ENCODE peak calls at places on chromosomes 13 and 19, in four cellular contexts. J is tibial nerve, Y is esophagus muscularis mucosa, S is nephron progenitor cell. E is an unnamed sample.

GRCh38 chr13:109533350-109533749 is 253.0 kb downstream of the IRS2 start:
- DNase-seq in J (no peak), Y (no peak), S (no peak), E (no peak)

GRCh38 chr19:12034610-12035009 is 869 bp downstream of the ZNF433 start:
- DNase-seq in J (peak), Y (no peak), S (no peak), E (peak)

GRCh38 chr19:16160445-16160942 is 12.8 kb downstream of the CIB3 start:
- DNase-seq in J (no peak), Y (no peak), S (no peak), E (no peak)

GRCh38 chr13:50128406-50129048 is 113.3 kb downstream of the KCNRG start:
- DNase-seq in J (no peak), Y (peak), S (peak), E (peak)

GRCh38 chr19:35734273-35734672 is 8.0 kb downstream of the IGFLR1 start:
- DNase-seq in J (no peak), Y (no peak), S (no peak), E (no peak)

GRCh38 chr19:14366529-14366928 is 14.7 kb upstream of the ADGRE5 start:
- DNase-seq in J (peak), Y (peak), S (peak), E (peak)

GRCh38 chr13:105642511-105642958 is 892.9 kb downstream of the EFNB2 start:
- DNase-seq in J (no peak), Y (no peak), S (no peak), E (peak)

GRCh38 chr13:40235160-40235796 is 431.2 kb downstream of the FOXO1 start:
- DNase-seq in J (no peak), Y (no peak), S (no peak), E (no peak)

GRCh38 chr13:20217168-20217567 is 15.0 kb downstream of the GJB6 start:
- DNase-seq in J (no peak), Y (no peak), S (no peak), E (no peak)

GRCh38 chr19:12065100-12065538 is 588 bp downstream of the ZNF844 start:
- DNase-seq in J (peak), Y (no peak), S (peak), E (peak)

GRCh38 chr19:32415246-32415645 is 9.7 kb downstream of the DPY19L3 start:
- DNase-seq in J (no peak), Y (peak), S (no peak), E (no peak)

GRCh38 chr13:94305033-94305432 is 174.4 kb downstream of the DCT start:
- DNase-seq in J (no peak), Y (no peak), S (no peak), E (no peak)

GRCh38 chr13:113553541-113554332 is 30.8 kb upstream of the TFDP1 start:
- DNase-seq in J (no peak), Y (peak), S (no peak), E (no peak)

GRCh38 chr13:113739527-113740285 is 19.3 kb upstream of the TMEM255B start:
- DNase-seq in J (no peak), Y (no peak), S (no peak), E (no peak)

GRCh38 chr13:42038661-42039456 is 9.6 kb upstream of the DGKH start:
- DNase-seq in J (no peak), Y (no peak), S (no peak), E (no peak)

GRCh38 chr13:58254961-58255360 is 623.4 kb downstream of the PCDH17 start:
- DNase-seq in J (no peak), Y (no peak), S (no peak), E (no peak)

GRCh38 chr19:7188682-7189629 is 105.3 kb downstream of the INSR start:
- DNase-seq in J (no peak), Y (no peak), S (no peak), E (no peak)

GRCh38 chr13:110396913-110397379 is 89.9 kb downstream of the COL4A2 start:
- DNase-seq in J (peak), Y (peak), S (no peak), E (peak)

GRCh38 chr13:93080587-93080986 is 146.0 kb upstream of the GPC6 start:
- DNase-seq in J (no peak), Y (no peak), S (no peak), E (peak)

GRCh38 chr13:49693877-49694276 is 2.6 kb upstream of the EBPL start:
- DNase-seq in J (no peak), Y (no peak), S (no peak), E (no peak)

GRCh38 chr19:43467730-43468129 is 2.3 kb upstream of the LYPD3 start:
- DNase-seq in J (no peak), Y (no peak), S (no peak), E (peak)

GRCh38 chr19:57903298-57904174 is 12.9 kb downstream of the ZNF417 start:
- DNase-seq in J (no peak), Y (no peak), S (no peak), E (peak)
- TF ChIP-seq CTCF in J (peak), Y (peak), S (peak), E (peak)

DNA sequence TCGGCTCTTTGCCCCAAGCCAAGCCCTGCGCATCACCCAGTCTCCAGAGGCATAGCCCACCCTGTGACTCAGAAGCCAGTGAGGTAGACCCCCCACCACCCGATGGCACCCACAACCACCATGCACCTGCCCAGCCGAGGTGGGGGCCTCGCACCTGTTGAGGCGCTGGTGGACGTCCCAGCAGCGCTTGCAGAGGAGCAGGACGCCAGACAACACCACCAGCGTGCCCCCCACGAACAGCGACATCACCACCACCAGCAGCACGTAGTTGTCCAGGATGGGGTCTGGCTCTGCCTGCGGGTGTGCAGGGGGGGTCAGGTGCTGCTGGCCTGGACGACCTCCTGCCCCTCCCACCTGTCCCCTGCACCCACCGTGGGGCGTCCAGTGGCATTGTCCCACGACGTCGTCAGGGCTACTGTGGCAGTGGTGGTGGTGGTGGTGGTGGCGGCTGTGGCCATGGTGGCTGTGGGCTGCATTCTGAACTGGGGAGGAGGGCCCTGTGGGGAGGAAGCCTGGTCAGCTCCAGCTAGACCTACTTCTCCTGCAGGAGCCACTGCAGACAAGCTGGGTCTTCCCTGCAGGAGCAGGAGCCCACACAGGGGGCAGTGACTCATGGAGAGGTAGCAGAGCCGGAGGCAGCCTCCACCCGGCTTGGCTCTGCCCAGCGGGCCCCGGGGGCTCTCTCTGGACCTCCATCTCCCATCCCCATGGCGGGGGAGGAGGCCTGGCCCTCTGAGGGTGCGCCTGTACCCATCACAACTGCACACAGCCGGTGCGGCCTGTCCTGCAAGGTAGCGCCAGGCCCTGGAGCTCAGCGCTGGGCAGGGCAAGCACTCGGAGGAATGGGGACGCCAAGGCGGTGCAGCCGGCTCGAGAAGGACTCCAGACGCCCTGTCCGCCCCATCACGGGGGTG is 1.9 kb downstream of the CBARP start:
- DNase-seq in J (no peak), Y (no peak), S (no peak), E (peak)
- TF ChIP-seq CTCF in J (no peak), Y (no peak), S (no peak), E (no peak)

GRCh38 chr19:55640043-55640576 is 692 bp upstream of the ZNF580 start:
- DNase-seq in J (peak), Y (no peak), S (no peak), E (peak)
- TF ChIP-seq CTCF in J (peak), Y (peak), S (no peak), E (peak)

GRCh38 chr19:45553464-45553863 is 31.1 kb downstream of the OPA3 start:
- DNase-seq in J (no peak), Y (no peak), S (peak), E (no peak)
- TF ChIP-seq CTCF in J (no peak), Y (no peak), S (peak), E (no peak)

GRCh38 chr13:98482476-98483444 is 94.1 kb downstream of the STK24 start:
- DNase-seq in J (peak), Y (no peak), S (no peak), E (peak)
- TF ChIP-seq CTCF in J (no peak), Y (peak), S (no peak), E (peak)

GRCh38 chr19:19428746-19429145 is 23.3 kb downstream of the GATAD2A start:
- DNase-seq in J (no peak), Y (no peak), S (no peak), E (no peak)
- TF ChIP-seq CTCF in J (no peak), Y (no peak), S (no peak), E (no peak)

DNA sequence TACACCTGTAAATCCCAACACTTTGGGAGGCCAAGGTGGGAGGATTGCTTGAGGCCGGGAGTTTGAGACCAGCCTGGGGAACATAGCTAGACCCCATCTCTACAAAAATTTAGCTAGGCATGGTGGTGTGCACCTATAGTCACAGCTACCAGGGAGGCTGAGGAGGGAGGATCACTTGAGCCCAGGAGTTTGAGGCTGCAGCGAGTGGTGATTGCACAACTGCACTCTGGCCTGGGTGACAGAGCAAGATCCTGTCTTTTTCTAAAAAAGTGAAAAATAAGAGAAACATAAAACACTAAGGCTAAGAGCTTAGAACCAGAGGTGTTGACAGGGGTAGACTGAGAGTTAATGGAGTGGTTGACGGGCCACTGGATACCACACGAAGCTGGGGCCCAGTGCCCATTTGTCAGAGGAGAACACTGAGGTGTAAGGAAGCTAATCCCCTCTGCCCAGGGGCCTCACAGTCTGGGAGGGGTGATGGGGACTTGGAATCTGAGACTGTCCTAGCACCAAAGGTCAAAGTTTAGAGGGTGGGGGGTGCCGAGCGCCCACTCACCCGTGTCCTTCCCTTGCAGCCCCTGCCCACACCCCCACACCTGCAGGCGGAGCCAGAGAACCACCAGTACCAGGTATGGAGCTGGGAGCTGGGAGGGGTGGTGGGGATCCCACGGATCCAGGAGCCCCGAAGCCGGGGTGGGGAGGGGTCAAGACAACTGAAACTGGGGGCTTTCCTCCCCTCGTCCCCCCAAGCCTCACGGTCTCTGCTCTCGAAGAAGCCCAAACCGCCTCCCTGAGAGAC is 10.9 kb downstream of the CEACAM19 start:
- DNase-seq in J (no peak), Y (no peak), S (no peak), E (no peak)
- TF ChIP-seq CTCF in J (no peak), Y (no peak), S (no peak), E (no peak)

GRCh38 chr13:26445092-26445491 is 112.4 kb upstream of the WASF3 start:
- DNase-seq in J (no peak), Y (no peak), S (no peak), E (no peak)
- TF ChIP-seq CTCF in J (no peak), Y (no peak), S (no peak), E (peak)

DNA sequence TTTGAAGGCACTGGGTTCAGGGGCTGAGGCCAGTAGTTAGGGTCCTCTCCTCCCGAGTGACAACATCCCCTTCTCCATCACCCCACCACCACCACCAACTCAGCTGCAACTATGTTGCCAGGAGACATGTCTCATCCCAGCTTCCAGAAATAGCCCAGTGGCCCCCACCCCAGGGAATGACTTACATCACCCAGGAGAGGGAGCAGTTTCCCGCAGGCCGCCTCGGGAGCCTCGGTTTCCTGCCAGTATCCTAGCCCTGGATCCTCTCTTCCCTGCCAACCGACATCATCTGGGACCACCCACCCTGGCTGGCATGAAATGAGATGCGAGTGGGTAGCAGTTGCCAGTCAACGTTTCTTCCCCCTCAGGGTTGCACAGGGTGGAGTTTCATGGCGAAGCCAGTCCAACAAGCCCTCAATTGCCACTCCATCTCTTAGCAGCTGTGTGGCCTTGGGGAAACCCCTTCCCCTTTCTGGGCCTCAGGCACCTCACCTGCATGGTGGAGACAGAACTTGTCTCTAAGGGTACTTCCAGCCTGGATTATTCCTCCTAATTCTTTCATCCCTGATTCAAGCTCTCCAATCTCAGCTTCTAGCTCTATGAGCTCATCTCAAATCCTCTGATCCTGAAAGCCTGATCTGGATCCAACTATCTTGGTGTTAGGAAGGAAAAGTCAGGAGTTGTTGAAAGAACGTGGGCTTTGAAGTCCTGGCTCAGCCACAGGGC is 3.9 kb upstream of the GSK3A start:
- DNase-seq in J (peak), Y (peak), S (peak), E (peak)
- TF ChIP-seq CTCF in J (peak), Y (peak), S (no peak), E (peak)

GRCh38 chr19:29614780-29615179 is 8.7 kb downstream of the POP4 start:
- DNase-seq in J (no peak), Y (no peak), S (no peak), E (no peak)
- TF ChIP-seq CTCF in J (no peak), Y (no peak), S (no peak), E (no peak)

E was measured in choroid plexus epithelial cell.